ENCODE peak calls at places on chromosomes 3 and 15, in nine cellular contexts. F, O, Y, S, U, V, H, N and B are unnamed samples.

GRCh38 chr3:197336348-197336747 is 37.9 kb upstream of the DLG1 start:
- DNase-seq in O (no peak), V (no peak), S (no peak), Y (no peak), F (no peak), U (no peak), H (no peak), N (no peak), B (no peak)

GRCh38 chr3:48135773-48136495 is 52.3 kb downstream of the CDC25A start:
- DNase-seq in H (peak), U (no peak), N (no peak), F (no peak), V (no peak), Y (no peak), O (peak), S (no peak), B (no peak)

GRCh38 chr15:78761020-78761419 is 50.2 kb downstream of the ADAMTS7 start:
- DNase-seq in F (no peak), N (no peak), H (no peak), V (no peak), O (no peak), U (no peak), S (no peak), Y (no peak), B (no peak)

GRCh38 chr15:98522127-98522526 is 126.2 kb upstream of the IGF1R start:
- DNase-seq in S (no peak), N (no peak), O (no peak), F (no peak), U (no peak), V (no peak), H (no peak), Y (no peak), B (no peak)

GRCh38 chr3:179451335-179452165 is at the start of gene GNB4:
- DNase-seq in H (peak), F (peak), V (peak), Y (peak), N (peak), U (peak), O (peak), S (peak), B (peak)

GRCh38 chr3:197595470-197596185 is 39.9 kb upstream of the BDH1 start:
- DNase-seq in H (no peak), F (no peak), Y (no peak), O (no peak), N (no peak), S (no peak), V (no peak), U (no peak), B (no peak)

GRCh38 chr3:70873686-70874085 is 561.2 kb upstream of the MDFIC2 start:
- DNase-seq in O (no peak), U (no peak), Y (no peak), V (no peak), F (no peak), H (no peak), N (no peak), S (no peak), B (no peak)

GRCh38 chr3:81650187-81650586 is 111.3 kb downstream of the GBE1 start:
- DNase-seq in F (no peak), N (no peak), S (no peak), O (no peak), V (no peak), Y (no peak), U (no peak), H (no peak), B (no peak)

GRCh38 chr15:31357148-31357547 is 30.5 kb downstream of the KLF13 start:
- DNase-seq in N (peak), F (no peak), U (no peak), V (no peak), O (no peak), H (no peak), Y (no peak), S (no peak), B (peak)

GRCh38 chr3:13112521-13113345 is 39.5 kb upstream of the IQSEC1 start:
- DNase-seq in N (no peak), F (no peak), O (no peak), V (no peak), H (no peak), U (no peak), Y (no peak), S (no peak), B (no peak)

GRCh38 chr3:136819784-136820640 is 1.1 kb downstream of the SLC35G2 start:
- DNase-seq in V (peak), S (peak), N (peak), O (peak), F (no peak), Y (peak), H (peak), U (peak), B (no peak)

GRCh38 chr3:150346956-150347863 is 60.9 kb upstream of the TSC22D2 start:
- DNase-seq in Y (peak), U (no peak), S (no peak), N (no peak), V (no peak), F (no peak), O (peak), H (peak), B (no peak)

GRCh38 chr15:66880380-66881155 is 178.5 kb downstream of the SMAD6 start:
- DNase-seq in S (no peak), V (no peak), O (no peak), U (no peak), Y (no peak), H (no peak), N (no peak), F (no peak), B (no peak)

GRCh38 chr15:51341366-51342248 is at the start of gene GLDN:
- DNase-seq in O (peak), S (no peak), V (peak), H (peak), Y (peak), U (peak), N (no peak), F (no peak), B (no peak)

GRCh38 chr15:42854576-42854975 is 66.0 kb downstream of the TTBK2 start:
- DNase-seq in N (no peak), V (no peak), F (no peak), U (no peak), Y (no peak), H (peak), O (no peak), S (no peak), B (no peak)

GRCh38 chr3:182325213-182325941 is 467.9 kb upstream of the ATP11B start:
- DNase-seq in F (no peak), O (no peak), N (no peak), U (no peak), H (no peak), V (no peak), Y (no peak), S (peak), B (peak)

GRCh38 chr3:152244156-152244888 is 24.4 kb upstream of the MBNL1 start:
- DNase-seq in Y (no peak), O (no peak), V (no peak), N (peak), H (no peak), F (no peak), U (no peak), S (no peak), B (peak)

GRCh38 chr3:40035177-40035576 is 225.8 kb downstream of the MYRIP start:
- DNase-seq in V (no peak), Y (no peak), N (no peak), O (peak), F (no peak), S (no peak), U (no peak), H (no peak), B (no peak)

GRCh38 chr3:115961390-115961789 is 338.1 kb downstream of the GAP43 start:
- DNase-seq in F (no peak), U (no peak), S (no peak), H (no peak), Y (no peak), V (no peak), N (no peak), O (peak), B (no peak)

GRCh38 chr3:11820540-11821041 is 26.1 kb downstream of the TAMM41 start:
- DNase-seq in S (no peak), N (no peak), F (no peak), H (peak), U (no peak), V (no peak), Y (peak), O (peak), B (no peak)

GRCh38 chr15:91445701-91446100 is 345.6 kb downstream of the SV2B start:
- DNase-seq in S (no peak), N (no peak), Y (no peak), H (peak), V (no peak), O (no peak), U (no peak), F (no peak), B (no peak)